ENCODE peak calls at places on chromosome 11, in ten cellular contexts. B is thoracic aorta; G is transverse colon; H is naive thymus-derived CD4-positive, alpha-beta T cell; L is pancreas; U is right atrium auricular region; J is prostate gland; W is IMR-90; X is mesenchymal stem cell; I is neural progenitor cell. M is an unnamed sample. For H3K4me1, the result is how much of the 10 kb centered on the place peaks cover.

GRCh38 chr11:114154271-114155047 is 94.9 kb downstream of the ZBTB16 start:
- DNase-seq in H (no peak), X (peak), I (no peak), U (peak), J (peak), L (no peak), W (no peak), G (no peak), B (no peak), M (peak)

GRCh38 chr11:35177370-35177769 is 38.4 kb downstream of the CD44 start:
- DNase-seq in H (no peak), X (peak), L (no peak), I (no peak), G (no peak), U (no peak), W (peak), B (no peak), J (no peak), M (no peak)

GRCh38 chr11:64734786-64735761 is 8.9 kb downstream of the RASGRP2 start:
- DNase-seq in X (no peak), I (peak), W (no peak), G (no peak), J (no peak), B (no peak), U (no peak), L (peak), H (no peak), M (no peak)

GRCh38 chr11:45859661-45860140 is 12.4 kb downstream of the CRY2 start:
- DNase-seq in W (peak), H (no peak), B (peak), U (peak), G (peak), L (peak), X (peak), J (peak), I (peak), M (peak)

GRCh38 chr11:69662021-69662698 is 13.0 kb downstream of the LTO1 start:
- DNase-seq in L (no peak), X (no peak), U (no peak), J (no peak), G (no peak), W (no peak), I (peak), H (no peak), B (no peak), M (no peak)

GRCh38 chr11:111793863-111794262 is 27.7 kb upstream of the PPP2R1B start:
- DNase-seq in X (no peak), G (no peak), L (no peak), W (peak), H (no peak), J (no peak), I (no peak), B (no peak), U (no peak), M (no peak)

GRCh38 chr11:9884601-9885000 is 220.7 kb downstream of the SWAP70 start:
- DNase-seq in H (no peak), I (no peak), W (peak), U (no peak), J (no peak), L (no peak), G (no peak), X (peak), B (no peak), M (no peak)

GRCh38 chr11:133206313-133207005 is 325.8 kb downstream of the OPCML start:
- DNase-seq in I (no peak), H (no peak), L (no peak), G (no peak), B (no peak), W (no peak), X (no peak), J (no peak), U (no peak), M (no peak)

GRCh38 chr11:99614353-99614752 is 593.6 kb downstream of the CNTN5 start:
- DNase-seq in I (peak), J (no peak), W (no peak), X (no peak), G (no peak), H (no peak), B (no peak), U (no peak), L (no peak), M (no peak)

GRCh38 chr11:44949160-44950035 is 1.3 kb downstream of the TP53I11 start:
- DNase-seq in X (peak), G (peak), J (peak), H (no peak), B (no peak), W (peak), L (peak), I (peak), U (no peak), M (no peak)

GRCh38 chr11:61911701-61912529 is 5.5 kb downstream of the RAB3IL1 start:
- DNase-seq in H (no peak), J (no peak), X (no peak), W (no peak), U (no peak), G (no peak), B (no peak), L (peak), I (no peak), M (no peak)

GRCh38 chr11:77127969-77128691 is at the start of gene MYO7A:
- DNase-seq in B (no peak), H (no peak), U (no peak), W (peak), G (peak), L (peak), I (peak), X (peak), J (no peak), M (no peak)

GRCh38 chr11:69351460-69351859 is 57.5 kb downstream of the MYEOV start:
- DNase-seq in J (no peak), L (no peak), I (no peak), W (peak), G (no peak), H (no peak), B (no peak), U (no peak), X (peak), M (no peak)

GRCh38 chr11:107576497-107577086 is 11.1 kb upstream of the ALKBH8 start:
- DNase-seq in W (peak), H (no peak), L (no peak), U (no peak), I (peak), X (peak), J (no peak), G (peak), B (no peak), M (peak)

GRCh38 chr11:71140206-71140919 is 112.0 kb downstream of the SHANK2 start:
- DNase-seq in J (no peak), B (no peak), L (no peak), G (no peak), X (no peak), U (no peak), H (no peak), I (no peak), W (no peak), M (no peak)

GRCh38 chr11:77497368-77497767 is 23.5 kb upstream of the PAK1 start:
- DNase-seq in X (no peak), J (no peak), H (no peak), L (no peak), I (no peak), G (no peak), W (peak), B (no peak), U (no peak), M (no peak)

GRCh38 chr11:68827733-68828132 is 14.0 kb downstream of the CPT1A start:
- DNase-seq in W (no peak), B (no peak), H (no peak), L (no peak), I (no peak), U (no peak), X (no peak), J (no peak), G (no peak), M (no peak)

GRCh38 chr11:131537729-131538128 is 167.3 kb downstream of the NTM start:
- DNase-seq in J (no peak), X (no peak), H (no peak), B (no peak), G (no peak), L (no peak), W (no peak), I (peak), U (no peak), M (no peak)

GRCh38 chr11:20501252-20501651 is 98.2 kb upstream of the SLC6A5 start:
- DNase-seq in I (no peak), J (no peak), L (no peak), H (no peak), X (no peak), U (no peak), G (no peak), B (no peak), W (no peak), M (no peak)

GRCh38 chr11:86805873-86806310 is 5.5 kb downstream of the PRSS23 start:
- DNase-seq in G (no peak), B (no peak), I (no peak), W (no peak), J (no peak), L (no peak), U (no peak), H (no peak), X (no peak), M (no peak)

GRCh38 chr11:110373061-110373702 is 56.6 kb upstream of the FDX1 start:
- DNase-seq in B (no peak), X (peak), H (no peak), W (peak), U (no peak), I (no peak), G (no peak), J (no peak), L (no peak), M (no peak)

GRCh38 chr11:34546511-34547206 is 33.1 kb upstream of the ELF5 start:
- DNase-seq in W (no peak), G (no peak), I (peak), U (no peak), X (no peak), B (no peak), J (no peak), H (no peak), L (no peak), M (no peak)

GRCh38 chr11:67420147-67420645 is 4.7 kb downstream of the CARNS1 start:
- DNase-seq in B (no peak), H (no peak), W (no peak), L (no peak), G (no peak), I (no peak), J (no peak), U (no peak), X (no peak), M (no peak)
- H3K4me1 ChIP-seq in B (under half), H (under half), W (under half), L (under half), G (under half), I (under half), J (under half), U (under half), X (half or more), M (under half)

GRCh38 chr11:8624698-8625097 is 30.7 kb upstream of the STK33 start:
- DNase-seq in U (no peak), H (no peak), J (no peak), L (no peak), B (no peak), G (no peak), X (no peak), W (no peak), I (no peak), M (no peak)
- H3K4me1 ChIP-seq in U (under half), H (under half), J (under half), L (under half), B (under half), G (under half), X (under half), W (under half), I (under half), M (under half)

DNA sequence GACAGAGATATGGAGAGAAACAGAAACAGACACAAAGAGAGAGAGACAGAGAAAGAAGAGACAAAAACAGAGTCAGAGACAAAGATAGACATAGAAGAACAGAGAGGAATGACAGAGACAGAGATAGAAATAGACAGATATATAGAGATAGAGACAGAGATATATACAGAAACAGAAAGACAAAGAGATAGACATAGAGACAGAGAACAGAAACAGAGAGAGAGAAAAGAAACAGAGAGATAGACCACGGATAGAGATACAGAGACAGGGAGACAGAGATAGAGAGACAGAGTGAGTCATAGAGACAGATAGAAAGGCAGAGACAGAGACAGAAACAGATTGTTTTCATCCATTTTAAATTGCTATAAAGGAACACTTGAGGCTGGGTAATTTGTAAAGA is 12.3 kb upstream of the MPEG1 start:
- DNase-seq in W (no peak), U (no peak), G (no peak), H (no peak), B (no peak), L (no peak), I (no peak), J (no peak), X (no peak), M (no peak)
- H3K4me1 ChIP-seq in W (under half), U (under half), G (under half), H (under half), B (under half), L (under half), I (under half), J (under half), X (under half), M (under half)

DNA sequence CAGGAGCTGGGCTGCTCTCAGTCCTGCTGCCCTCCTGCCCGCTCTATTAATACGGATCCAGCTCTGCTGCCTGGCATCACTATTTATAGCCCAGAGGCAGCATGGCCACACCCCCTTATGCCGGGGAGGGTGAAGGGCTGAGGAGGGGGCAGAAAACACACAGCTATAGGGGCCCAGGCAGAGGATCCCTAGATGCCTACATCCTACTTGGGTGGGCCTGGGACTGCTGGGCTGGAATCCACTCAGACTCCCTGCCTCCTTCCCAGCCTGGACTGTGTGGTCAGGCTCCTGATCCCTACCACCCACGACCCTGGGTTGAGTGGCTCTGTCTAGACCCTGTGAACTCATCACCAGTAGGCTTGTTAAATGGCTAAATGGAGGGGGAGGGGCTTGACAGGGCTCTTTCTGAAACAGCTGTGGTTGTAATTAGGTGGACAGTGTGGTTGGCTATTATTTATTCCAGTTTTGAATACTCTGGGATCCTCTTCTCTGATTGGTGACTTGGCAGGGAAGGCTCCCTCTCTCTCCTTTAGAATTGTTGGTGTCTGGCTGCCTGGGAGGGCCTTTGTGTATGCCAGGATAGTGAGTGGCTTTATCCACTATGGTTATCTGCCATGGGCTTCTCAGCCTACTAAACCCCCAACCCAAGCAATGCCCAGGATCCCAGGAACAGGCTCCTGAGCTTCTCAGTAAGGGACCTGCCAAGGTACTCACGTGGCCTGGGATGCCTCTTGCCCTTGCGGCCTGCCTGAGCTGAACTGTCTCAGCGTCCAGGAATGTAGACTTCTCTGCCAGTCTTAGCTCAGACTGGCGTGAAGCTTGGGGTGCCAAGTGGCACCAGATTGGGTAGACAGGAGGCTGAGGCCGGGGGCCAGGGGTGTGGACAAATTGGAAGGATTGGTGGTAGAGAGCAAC is 15.2 kb downstream of the PHLDB1 start:
- DNase-seq in H (no peak), L (peak), G (no peak), W (peak), I (peak), U (no peak), J (peak), X (peak), B (no peak), M (no peak)
- H3K4me1 ChIP-seq in H (under half), L (under half), G (half or more), W (under half), I (under half), U (under half), J (under half), X (half or more), B (under half), M (half or more)

M was measured in tibial nerve.